ENCODE peak calls at places on chromosomes 1 and 21, in nine cellular contexts. One of them, this sample, is unnamed.

GRCh38 chr1:14334336-14335176 is 263.9 kb upstream of the KAZN start:
- DNase-seq in RWPE2: no peak
- DNase-seq in stimulated activated CD8-positive, alpha-beta memory T cell treated with anti-CD3 and anti-CD28 coated beads, Interleukin-4, amount 100 ng/mL, for 1 hour: no peak
- DNase-seq in H7: no peak
- DNase-seq in NCI-H524: no peak
- DNase-seq in tibial artery: no peak
- DNase-seq in bronchial epithelial cell: no peak
- DNase-seq in CD4-positive, alpha-beta memory T cell: no peak
- DNase-seq in stromal cell of bone marrow: no peak
- DNase-seq in this sample: no peak

GRCh38 chr1:107213225-107213624 is 72.4 kb downstream of the NTNG1 start:
- DNase-seq in RWPE2: no peak
- DNase-seq in stimulated activated CD8-positive, alpha-beta memory T cell treated with anti-CD3 and anti-CD28 coated beads, Interleukin-4, amount 100 ng/mL, for 1 hour: no peak
- DNase-seq in H7: no peak
- DNase-seq in NCI-H524: no peak
- DNase-seq in tibial artery: no peak
- DNase-seq in bronchial epithelial cell: no peak
- DNase-seq in CD4-positive, alpha-beta memory T cell: no peak
- DNase-seq in stromal cell of bone marrow: no peak
- DNase-seq in this sample: no peak

GRCh38 chr1:26739251-26739914 is 43.6 kb downstream of the ARID1A start:
- DNase-seq in RWPE2: no peak
- DNase-seq in stimulated activated CD8-positive, alpha-beta memory T cell treated with anti-CD3 and anti-CD28 coated beads, Interleukin-4, amount 100 ng/mL, for 1 hour: no peak
- DNase-seq in H7: no peak
- DNase-seq in NCI-H524: no peak
- DNase-seq in tibial artery: no peak
- DNase-seq in bronchial epithelial cell: no peak
- DNase-seq in CD4-positive, alpha-beta memory T cell: peak
- DNase-seq in stromal cell of bone marrow: no peak
- DNase-seq in this sample: no peak

GRCh38 chr1:247294282-247294681 is 37.4 kb downstream of the ZNF496 start:
- DNase-seq in RWPE2: no peak
- DNase-seq in stimulated activated CD8-positive, alpha-beta memory T cell treated with anti-CD3 and anti-CD28 coated beads, Interleukin-4, amount 100 ng/mL, for 1 hour: no peak
- DNase-seq in H7: peak
- DNase-seq in NCI-H524: no peak
- DNase-seq in tibial artery: no peak
- DNase-seq in bronchial epithelial cell: peak
- DNase-seq in CD4-positive, alpha-beta memory T cell: no peak
- DNase-seq in stromal cell of bone marrow: peak
- DNase-seq in this sample: no peak

GRCh38 chr1:205247130-205247921 is 19.6 kb downstream of the TMCC2 start:
- DNase-seq in RWPE2: no peak
- DNase-seq in stimulated activated CD8-positive, alpha-beta memory T cell treated with anti-CD3 and anti-CD28 coated beads, Interleukin-4, amount 100 ng/mL, for 1 hour: no peak
- DNase-seq in H7: no peak
- DNase-seq in NCI-H524: peak
- DNase-seq in tibial artery: peak
- DNase-seq in bronchial epithelial cell: no peak
- DNase-seq in CD4-positive, alpha-beta memory T cell: no peak
- DNase-seq in stromal cell of bone marrow: no peak
- DNase-seq in this sample: no peak

GRCh38 chr21:31337991-31338891 is 5.8 kb downstream of the TIAM1 start:
- DNase-seq in RWPE2: no peak
- DNase-seq in stimulated activated CD8-positive, alpha-beta memory T cell treated with anti-CD3 and anti-CD28 coated beads, Interleukin-4, amount 100 ng/mL, for 1 hour: no peak
- DNase-seq in H7: no peak
- DNase-seq in NCI-H524: no peak
- DNase-seq in tibial artery: no peak
- DNase-seq in bronchial epithelial cell: peak
- DNase-seq in CD4-positive, alpha-beta memory T cell: no peak
- DNase-seq in stromal cell of bone marrow: no peak
- DNase-seq in this sample: no peak

GRCh38 chr1:15476927-15477326 is 1.0 kb downstream of the CELA2B start:
- DNase-seq in RWPE2: no peak
- DNase-seq in stimulated activated CD8-positive, alpha-beta memory T cell treated with anti-CD3 and anti-CD28 coated beads, Interleukin-4, amount 100 ng/mL, for 1 hour: no peak
- DNase-seq in H7: no peak
- DNase-seq in NCI-H524: no peak
- DNase-seq in tibial artery: no peak
- DNase-seq in bronchial epithelial cell: no peak
- DNase-seq in CD4-positive, alpha-beta memory T cell: no peak
- DNase-seq in stromal cell of bone marrow: no peak
- DNase-seq in this sample: no peak

GRCh38 chr1:7469255-7469938 is 301.7 kb upstream of the VAMP3 start:
- DNase-seq in RWPE2: no peak
- DNase-seq in stimulated activated CD8-positive, alpha-beta memory T cell treated with anti-CD3 and anti-CD28 coated beads, Interleukin-4, amount 100 ng/mL, for 1 hour: no peak
- DNase-seq in H7: no peak
- DNase-seq in NCI-H524: no peak
- DNase-seq in tibial artery: no peak
- DNase-seq in bronchial epithelial cell: peak
- DNase-seq in CD4-positive, alpha-beta memory T cell: no peak
- DNase-seq in stromal cell of bone marrow: peak
- DNase-seq in this sample: no peak

This sample was measured in KG1.